ENCODE peak calls at places on chromosomes 16 and 17, in four cellular contexts. J is Karpas-422, P is breast epithelium, C is ovary. X is an unnamed sample. For H3K4me1, the result is how much of the 10 kb centered on the place peaks cover.

GRCh38 chr16:47037396-47037745 is 63.9 kb upstream of the DNAJA2 start:
- DNase-seq in J (no peak), P (no peak), C (peak), X (no peak)

GRCh38 chr16:70476272-70477020 is 22.1 kb downstream of the FCSK start:
- DNase-seq in J (peak), P (no peak), C (no peak), X (no peak)

GRCh38 chr16:8590161-8590688 is at the start of gene TMEM114:
- DNase-seq in J (no peak), P (no peak), C (no peak), X (no peak)

GRCh38 chr16:14600164-14600563 is 29.9 kb downstream of the PARN start:
- DNase-seq in J (peak), P (no peak), C (no peak), X (peak)

GRCh38 chr16:2039286-2040030 is 8.2 kb downstream of the NTHL1 start:
- DNase-seq in J (no peak), P (peak), C (peak), X (no peak)

GRCh38 chr17:68955181-68955841 is at the start of gene ABCA8:
- DNase-seq in J (no peak), P (no peak), C (peak), X (no peak)

GRCh38 chr17:39939588-39940419 is 12.3 kb downstream of the LRRC3C start:
- DNase-seq in J (peak), P (no peak), C (no peak), X (peak)

GRCh38 chr17:3659541-3660111 is 8.8 kb downstream of the TAX1BP3 start:
- DNase-seq in J (no peak), P (peak), C (peak), X (no peak)

GRCh38 chr16:85399583-85400284 is 213.4 kb upstream of the GSE1 start:
- DNase-seq in J (no peak), P (no peak), C (no peak), X (no peak)

GRCh38 chr17:29384901-29385300 is 5.3 kb upstream of the TAOK1 start:
- DNase-seq in J (no peak), P (no peak), C (no peak), X (no peak)

DNA sequence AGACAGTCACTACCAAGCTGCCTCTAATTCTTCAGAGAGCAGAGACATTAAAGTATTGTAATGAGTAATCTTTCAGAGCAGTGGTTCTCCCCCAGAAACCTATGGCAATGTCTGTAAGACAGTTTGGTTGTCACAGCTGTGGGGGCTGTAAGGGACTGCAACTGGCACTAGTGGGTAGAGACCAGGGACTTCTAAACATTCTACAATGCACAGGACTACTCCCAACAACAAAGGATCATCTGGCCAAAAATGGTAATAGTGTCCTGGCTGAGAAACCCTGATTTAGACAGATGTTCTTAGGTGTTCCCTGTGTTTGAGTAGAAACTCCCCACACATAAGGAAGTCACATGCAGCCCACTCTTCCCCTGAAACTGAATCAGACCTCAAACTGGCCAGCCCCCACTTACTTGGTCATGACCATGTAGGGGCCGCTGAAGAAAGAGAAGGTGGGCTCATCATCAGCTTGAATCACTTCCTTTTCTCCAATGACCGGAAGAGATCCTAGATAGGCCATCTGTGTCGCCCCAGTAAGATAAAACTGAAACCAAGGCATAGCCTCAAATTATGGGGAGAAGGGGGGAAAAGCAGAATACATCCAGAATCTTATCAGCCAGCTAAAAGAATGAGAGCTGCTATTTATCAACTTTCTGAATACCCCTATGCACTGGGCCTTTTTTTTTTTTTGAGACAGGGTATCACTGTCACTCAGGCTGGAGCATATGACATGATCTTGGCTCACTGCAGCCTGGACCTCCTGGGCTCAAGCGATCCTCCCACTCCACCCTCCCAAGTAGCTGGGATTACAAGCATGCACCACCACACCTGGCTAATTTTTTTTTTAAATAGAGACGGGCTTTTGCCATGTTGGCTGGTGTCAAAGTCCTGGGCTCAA is 75.8 kb downstream of the TEX14 start:
- DNase-seq in J (no peak), P (no peak), C (no peak), X (no peak)
- H3K4me3 ChIP-seq in J (no peak), P (no peak), C (no peak), X (no peak)

GRCh38 chr16:67088551-67088950 is 21.2 kb upstream of the PHAF1 start:
- DNase-seq in J (no peak), P (no peak), C (no peak), X (no peak)

GRCh38 chr16:67087291-67087690 is 22.4 kb upstream of the PHAF1 start:
- DNase-seq in J (no peak), P (no peak), C (no peak), X (no peak)

GRCh38 chr16:67089101-67089500 is 20.6 kb upstream of the PHAF1 start:
- DNase-seq in J (no peak), P (no peak), C (no peak), X (no peak)

GRCh38 chr16:67086829-67087228 is 22.9 kb upstream of the PHAF1 start:
- DNase-seq in J (no peak), P (no peak), C (no peak), X (no peak)

DNA sequence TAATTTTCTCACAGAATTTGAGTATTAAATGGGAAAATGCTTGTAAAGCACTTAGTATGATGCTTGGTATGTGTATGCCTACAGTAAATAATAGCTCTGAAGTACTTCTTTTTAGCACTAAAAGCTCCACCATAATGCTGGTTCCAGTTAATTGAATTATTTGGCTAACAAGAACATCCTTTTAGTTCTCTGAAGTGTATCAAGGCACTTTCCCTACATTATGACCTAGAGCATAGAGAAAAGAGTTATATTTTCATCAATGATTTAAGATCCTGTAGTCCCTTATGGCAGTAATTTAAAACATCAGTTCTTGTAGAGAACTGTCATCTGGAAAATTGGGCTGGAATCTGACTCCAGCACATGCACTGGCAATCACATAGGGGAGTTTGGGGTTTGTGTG is 21.9 kb upstream of the PHAF1 start:
- DNase-seq in J (no peak), P (no peak), C (no peak), X (no peak)
- H3K27ac ChIP-seq in J (no peak), P (no peak), C (no peak), X (no peak)

DNA sequence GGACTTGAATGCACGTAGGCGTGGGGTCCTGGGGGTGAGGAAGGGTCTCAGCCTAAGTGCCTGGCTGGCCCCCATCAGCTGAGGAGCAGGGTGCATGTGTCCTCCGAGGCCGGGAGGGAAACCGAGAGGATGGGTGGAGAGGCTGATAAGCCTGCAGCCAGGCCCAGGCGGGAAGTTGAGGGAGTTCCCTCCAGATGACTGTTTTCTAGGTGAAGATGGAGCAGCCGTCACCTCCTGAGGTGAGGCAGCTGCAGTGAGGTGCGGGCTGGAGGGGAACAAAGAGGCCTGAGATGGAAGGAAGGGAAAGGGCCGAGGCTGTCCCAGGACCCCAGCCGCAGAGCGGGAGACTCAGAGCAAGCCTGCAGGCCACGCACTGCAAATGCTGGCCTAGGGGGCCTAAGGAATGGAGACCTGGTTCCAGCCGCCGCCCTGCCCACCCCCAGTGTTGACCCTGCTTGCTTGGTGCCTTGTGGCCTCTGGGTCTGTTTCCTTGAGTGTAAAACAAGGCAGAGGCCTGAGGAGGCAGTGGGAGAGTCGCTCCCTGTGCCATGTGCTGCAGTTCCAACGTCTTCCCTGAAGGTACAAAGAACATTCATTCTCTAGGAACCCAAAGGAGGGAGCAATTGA is 3.0 kb downstream of the PECAM1 start:
- DNase-seq in J (no peak), P (no peak), C (no peak), X (no peak)
- H3K4me1 ChIP-seq in J (under half), P (under half), C (under half), X (under half)

GRCh38 chr17:7688808-7689316 is 585 bp downstream of the WRAP53 start:
- DNase-seq in J (no peak), P (no peak), C (no peak), X (no peak)
- H3K4me3 ChIP-seq in J (peak), P (peak), C (peak), X (peak)

GRCh38 chr16:87853411-87854052 is 15.8 kb downstream of the SLC7A5 start:
- DNase-seq in J (peak), P (peak), C (peak), X (peak)

GRCh38 chr16:87856796-87857228 is 12.5 kb downstream of the SLC7A5 start:
- DNase-seq in J (peak), P (no peak), C (no peak), X (no peak)

GRCh38 chr16:87854907-87855683 is 14.2 kb downstream of the SLC7A5 start:
- DNase-seq in J (no peak), P (no peak), C (no peak), X (no peak)

GRCh38 chr16:87854053-87854906 is 15.0 kb downstream of the SLC7A5 start:
- DNase-seq in J (no peak), P (no peak), C (peak), X (no peak)

DNA sequence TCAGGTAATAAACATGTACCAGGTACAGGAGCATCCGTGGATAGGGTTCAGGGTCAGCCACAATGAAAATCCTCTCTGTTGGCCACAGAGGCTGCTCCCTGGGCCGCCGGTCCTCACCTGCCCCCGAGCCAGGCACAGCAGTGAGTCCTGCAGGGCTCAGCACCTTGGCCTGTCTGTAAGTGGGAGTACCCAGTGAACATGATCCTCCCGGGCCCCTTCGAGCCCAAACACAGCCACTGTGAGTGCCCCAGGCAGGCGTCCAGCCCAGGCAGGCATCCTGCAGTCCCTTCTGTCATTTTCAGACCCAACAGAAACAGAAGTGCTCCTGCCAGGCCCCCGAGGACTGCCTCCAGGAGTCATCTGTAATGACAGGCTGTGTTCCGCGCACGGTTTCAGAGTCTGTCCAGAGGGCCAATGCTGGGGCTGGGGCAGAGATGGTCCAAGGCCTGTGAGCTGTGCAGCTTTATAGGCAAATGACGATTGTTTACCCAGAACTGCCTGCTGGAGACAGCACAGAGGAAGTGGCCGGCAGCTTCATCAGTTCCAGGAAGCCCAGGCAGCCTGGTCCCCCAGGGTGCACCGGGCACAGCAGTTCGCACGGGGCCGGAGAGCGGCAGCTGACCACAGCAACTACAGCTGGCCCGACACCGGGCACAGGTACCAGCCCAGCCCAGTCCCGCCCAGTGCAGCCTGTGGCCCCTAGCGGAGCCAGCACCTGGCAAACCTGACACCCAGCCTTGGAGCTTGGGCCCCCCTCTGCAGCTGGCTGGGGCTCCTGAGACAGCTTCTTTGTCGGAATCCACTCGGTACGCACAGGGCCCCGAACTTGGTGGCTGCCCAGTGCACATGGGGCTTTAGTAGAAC is 13.2 kb downstream of the SLC7A5 start:
- DNase-seq in J (peak), P (peak), C (no peak), X (no peak)
- H3K27ac ChIP-seq in J (peak), P (peak), C (no peak), X (peak)

DNA sequence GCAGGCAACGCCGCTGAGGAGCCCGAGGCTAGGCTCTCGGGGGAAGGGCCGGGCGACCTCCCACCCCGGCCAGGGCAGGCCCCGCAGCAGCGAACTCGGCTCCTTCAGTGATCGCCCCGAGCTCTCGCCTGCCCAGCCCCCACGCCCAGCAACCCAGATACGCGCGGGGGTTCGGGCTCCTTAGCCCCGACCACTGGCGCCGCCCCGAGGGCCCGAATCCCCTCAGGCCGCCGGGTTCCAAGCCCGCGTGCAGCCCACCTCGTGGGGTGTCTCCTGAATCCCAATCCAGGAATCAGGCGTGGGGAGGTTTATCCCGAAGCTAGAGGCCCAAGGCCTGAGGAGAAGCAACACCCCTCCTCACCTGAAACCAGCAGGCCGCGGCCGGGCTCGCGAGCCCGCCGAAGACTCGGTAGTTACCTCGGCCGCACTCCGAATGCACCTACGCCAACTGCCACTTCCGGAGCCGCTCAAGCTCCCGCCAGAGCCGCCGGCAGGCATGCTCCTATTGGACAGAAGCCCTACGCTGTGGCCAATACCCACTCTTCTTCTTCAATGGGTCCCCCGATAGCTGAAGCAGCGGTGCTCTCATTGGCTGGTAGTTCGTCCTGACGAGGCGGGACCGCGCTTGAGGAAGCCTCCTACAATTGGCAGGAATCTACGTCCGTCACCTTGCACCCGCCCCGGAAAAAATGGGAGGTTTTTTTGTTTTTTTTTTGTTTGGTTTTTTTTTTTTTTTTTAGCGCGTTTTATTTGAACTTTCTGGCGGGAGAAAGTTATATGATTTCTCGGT is at the start of gene RFWD3:
- DNase-seq in J (peak), P (peak), C (peak), X (peak)
- H3K4me1 ChIP-seq in J (under half), P (under half), C (under half), X (under half)

GRCh38 chr17:77318491-77319210 is 177.9 kb downstream of the SEC14L1 start:
- DNase-seq in J (peak), P (no peak), C (peak), X (no peak)
- H3K4me3 ChIP-seq in J (no peak), P (peak), C (peak), X (no peak)

DNA sequence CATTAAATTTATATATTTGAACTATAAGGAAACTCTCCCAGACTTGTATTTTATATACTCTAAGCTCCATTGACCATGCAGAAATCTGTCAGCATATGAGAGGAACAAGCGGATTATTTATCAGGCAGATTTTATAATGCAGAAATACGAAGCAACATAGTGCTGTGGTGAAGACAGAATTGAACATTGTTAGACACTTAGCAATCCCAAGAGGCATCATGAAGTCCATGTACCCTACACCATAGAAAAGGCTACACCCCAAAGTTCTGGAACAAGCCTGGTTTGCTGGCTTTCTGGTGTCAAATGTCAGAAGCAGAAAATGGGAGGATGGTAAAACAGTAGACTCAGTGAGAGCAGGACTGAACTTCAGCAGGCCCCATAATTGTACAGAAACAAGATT is 241.1 kb downstream of the PRKCA start:
- DNase-seq in J (peak), P (no peak), C (no peak), X (no peak)
- H3K27ac ChIP-seq in J (peak), P (no peak), C (no peak), X (no peak)

GRCh38 chr17:77387891-77388290 is 247.1 kb downstream of the SEC14L1 start:
- DNase-seq in J (no peak), P (no peak), C (no peak), X (no peak)
- H3K4me1 ChIP-seq in J (under half), P (half or more), C (half or more), X (half or more)

X was measured in CD4-positive, alpha-beta memory T cell.